ENCODE peak calls at places on chromosomes 5 and 9, in ten cellular contexts. S, L, I, W, J, R, Y, D, M and Q are unnamed samples.

GRCh38 chr9:125987420-125987819 is 240.2 kb downstream of the PBX3 start:
- DNase-seq in S (no peak), M (no peak), R (no peak), Y (no peak), D (no peak), J (no peak), W (no peak), I (no peak), L (no peak), Q (no peak)

GRCh38 chr9:93968451-93969327 is 13.5 kb upstream of the BARX1 start:
- DNase-seq in I (no peak), W (no peak), J (no peak), Y (no peak), M (no peak), L (no peak), S (no peak), R (peak; percentile 23), D (no peak), Q (peak; percentile 69)

GRCh38 chr5:172820046-172820767 is 13.8 kb upstream of the ERGIC1 start:
- DNase-seq in R (no peak), I (peak; percentile 71), D (no peak), Y (no peak), W (no peak), J (no peak), L (no peak), M (no peak), S (no peak), Q (no peak)

GRCh38 chr9:125743687-125744428 is 3.3 kb upstream of the PBX3 start:
- DNase-seq in Y (no peak), R (no peak), L (no peak), I (no peak), J (no peak), W (no peak), D (peak; percentile 64), M (no peak), S (no peak), Q (peak; percentile 31)

GRCh38 chr5:42952575-42952974 is 87.5 kb downstream of the ANXA2R start:
- DNase-seq in I (no peak), W (no peak), R (no peak), S (no peak), J (no peak), D (no peak), M (no peak), Y (no peak), L (no peak), Q (no peak)

GRCh38 chr5:96079075-96079474 is 117.4 kb upstream of the ELL2 start:
- DNase-seq in D (peak; percentile 79), S (no peak), J (no peak), M (no peak), R (peak; percentile 77), Y (no peak), L (no peak), I (peak; percentile 45), W (no peak), Q (peak; percentile 94)

GRCh38 chr5:84425365-84425764 is 40.7 kb upstream of the EDIL3 start:
- DNase-seq in L (no peak), S (no peak), M (no peak), J (no peak), R (no peak), W (no peak), I (no peak), D (no peak), Y (no peak), Q (no peak)

GRCh38 chr5:102582706-102583105 is 83.9 kb upstream of the SLCO6A1 start:
- DNase-seq in W (no peak), I (no peak), R (no peak), Y (no peak), S (no peak), M (no peak), D (peak; percentile 40), J (no peak), L (no peak), Q (no peak)

GRCh38 chr5:44860267-44860666 is 51.5 kb downstream of the MRPS30 start:
- DNase-seq in Y (no peak), I (no peak), J (no peak), R (no peak), S (no peak), W (no peak), L (no peak), M (no peak), D (no peak), Q (no peak)

GRCh38 chr5:10233505-10233904 is 16.2 kb downstream of the ATPSCKMT start:
- DNase-seq in S (no peak), D (peak; percentile 61), W (no peak), I (no peak), L (no peak), R (peak; percentile 84), J (peak; percentile 5), M (no peak), Y (no peak), Q (peak; percentile 93)

GRCh38 chr5:139862313-139862712 is 66.7 kb downstream of the PSD2 start:
- DNase-seq in D (peak; percentile 31), Y (no peak), I (no peak), W (peak; percentile 79), M (no peak), R (no peak), S (no peak), J (no peak), L (no peak), Q (no peak)

GRCh38 chr9:92066131-92066530 is 49.1 kb downstream of the SPTLC1 start:
- DNase-seq in Y (no peak), R (no peak), M (no peak), D (no peak), I (no peak), W (no peak), L (no peak), S (no peak), J (no peak), Q (no peak)

GRCh38 chr5:15014809-15015208 is 143.2 kb upstream of the ANKH start:
- DNase-seq in D (peak; percentile 41), J (no peak), I (no peak), Y (no peak), S (no peak), M (no peak), W (no peak), L (no peak), R (no peak), Q (no peak)

GRCh38 chr5:179404321-179405053 is 59.2 kb upstream of the ADAMTS2 start:
- DNase-seq in M (no peak), Y (no peak), R (no peak), S (no peak), W (no peak), I (no peak), D (no peak), J (no peak), L (no peak), Q (no peak)

GRCh38 chr5:113321266-113321665 is 113.5 kb downstream of the TSSK1B start:
- DNase-seq in J (no peak), S (no peak), W (no peak), D (no peak), L (no peak), R (no peak), M (no peak), I (no peak), Y (no peak), Q (no peak)

GRCh38 chr9:36138901-36139300 is 2.4 kb downstream of the GLIPR2 start:
- DNase-seq in I (no peak), M (no peak), J (no peak), L (no peak), Y (no peak), W (no peak), R (no peak), D (no peak), S (no peak), Q (no peak)

GRCh38 chr9:104993291-104993963 is 65.5 kb upstream of the ABCA1 start:
- DNase-seq in J (peak; percentile 87), S (no peak), D (peak; percentile 59), R (no peak), M (peak; percentile 48), W (no peak), I (no peak), Y (no peak), L (peak; percentile 17), Q (peak; percentile 100)

GRCh38 chr5:65461490-65461889 is 20.2 kb downstream of the ADAMTS6 start:
- DNase-seq in R (no peak), M (no peak), Y (no peak), J (no peak), D (no peak), I (no peak), L (no peak), W (no peak), S (no peak), Q (no peak)

GRCh38 chr5:39217365-39218281 is 1.7 kb downstream of the FYB1 start:
- DNase-seq in Y (peak; percentile 89), S (peak; percentile 25), M (peak; percentile 19), J (peak; percentile 65), D (peak; percentile 21), I (peak; percentile 85), R (peak; percentile 57), W (peak; percentile 81), L (no peak), Q (peak; percentile 74)

GRCh38 chr5:126947146-126948010 is 83.0 kb downstream of the MARCHF3 start:
- DNase-seq in D (no peak), S (no peak), R (no peak), L (no peak), W (peak; percentile 29), I (no peak), Y (no peak), M (no peak), J (no peak), Q (no peak)